ENCODE peak calls at places on chromosomes 4 and X, in ten cellular contexts. One of them, this sample, is unnamed.

GRCh38 chr4:129218897-129219296 is 122.9 kb downstream of the C4orf33 start:
- DNase-seq in right lobe of liver: no peak
- DNase-seq in tibial nerve: no peak
- DNase-seq in prostate gland: no peak
- DNase-seq in lower leg skin: no peak
- DNase-seq in heart left ventricle: no peak
- DNase-seq in H54: no peak
- DNase-seq in A549: no peak
- DNase-seq in IMR-90: peak
- DNase-seq in stomach: no peak
- DNase-seq in this sample: no peak

GRCh38 chr4:38463268-38463958 is 200.6 kb upstream of the KLF3 start:
- DNase-seq in lower leg skin: no peak
- DNase-seq in tibial nerve: no peak
- DNase-seq in heart left ventricle: no peak
- DNase-seq in prostate gland: no peak
- DNase-seq in A549: no peak
- DNase-seq in H54: no peak
- DNase-seq in IMR-90: no peak
- DNase-seq in right lobe of liver: no peak
- DNase-seq in stomach: no peak
- DNase-seq in this sample: peak

GRCh38 chrX:119201570-119201969 is 34.5 kb upstream of the PGRMC1 start:
- DNase-seq in tibial nerve: no peak
- DNase-seq in prostate gland: no peak
- DNase-seq in stomach: no peak
- DNase-seq in lower leg skin: no peak
- DNase-seq in heart left ventricle: no peak
- DNase-seq in IMR-90: peak
- DNase-seq in H54: no peak
- DNase-seq in right lobe of liver: no peak
- DNase-seq in A549: no peak
- DNase-seq in this sample: no peak

GRCh38 chr4:18844726-18845125 is 823.2 kb upstream of the LCORL start:
- DNase-seq in H54: no peak
- DNase-seq in stomach: no peak
- DNase-seq in right lobe of liver: no peak
- DNase-seq in tibial nerve: no peak
- DNase-seq in prostate gland: no peak
- DNase-seq in IMR-90: peak
- DNase-seq in A549: no peak
- DNase-seq in heart left ventricle: no peak
- DNase-seq in lower leg skin: no peak
- DNase-seq in this sample: no peak

GRCh38 chrX:9942086-9942485 is 25.1 kb upstream of the CLDN34 start:
- DNase-seq in A549: no peak
- DNase-seq in prostate gland: no peak
- DNase-seq in heart left ventricle: no peak
- DNase-seq in lower leg skin: no peak
- DNase-seq in stomach: no peak
- DNase-seq in tibial nerve: no peak
- DNase-seq in IMR-90: no peak
- DNase-seq in right lobe of liver: no peak
- DNase-seq in H54: no peak
- DNase-seq in this sample: no peak

GRCh38 chr4:78100060-78100459 is 42.9 kb downstream of the FRAS1 start:
- DNase-seq in H54: no peak
- DNase-seq in heart left ventricle: no peak
- DNase-seq in tibial nerve: peak
- DNase-seq in lower leg skin: no peak
- DNase-seq in right lobe of liver: no peak
- DNase-seq in stomach: no peak
- DNase-seq in IMR-90: no peak
- DNase-seq in A549: no peak
- DNase-seq in prostate gland: no peak
- DNase-seq in this sample: no peak

GRCh38 chr4:59062970-59063369 is 1952.8 kb upstream of the IGFBP7 start:
- DNase-seq in lower leg skin: no peak
- DNase-seq in heart left ventricle: no peak
- DNase-seq in IMR-90: no peak
- DNase-seq in right lobe of liver: no peak
- DNase-seq in tibial nerve: no peak
- DNase-seq in A549: no peak
- DNase-seq in stomach: no peak
- DNase-seq in H54: no peak
- DNase-seq in prostate gland: no peak
- DNase-seq in this sample: no peak

GRCh38 chr4:176794151-176794550 is 1.4 kb upstream of the VEGFC start:
- DNase-seq in H54: peak
- DNase-seq in A549: peak
- DNase-seq in heart left ventricle: no peak
- DNase-seq in stomach: no peak
- DNase-seq in prostate gland: no peak
- DNase-seq in IMR-90: peak
- DNase-seq in tibial nerve: no peak
- DNase-seq in lower leg skin: no peak
- DNase-seq in right lobe of liver: no peak
- DNase-seq in this sample: no peak

GRCh38 chrX:72031634-72032033 is 100.1 kb downstream of the RTL5 start:
- DNase-seq in A549: no peak
- DNase-seq in stomach: no peak
- DNase-seq in right lobe of liver: no peak
- DNase-seq in H54: no peak
- DNase-seq in tibial nerve: no peak
- DNase-seq in IMR-90: no peak
- DNase-seq in lower leg skin: no peak
- DNase-seq in prostate gland: no peak
- DNase-seq in heart left ventricle: no peak
- DNase-seq in this sample: no peak

GRCh38 chrX:72029473-72030411 is 102.0 kb downstream of the RTL5 start:
- DNase-seq in A549: peak
- DNase-seq in tibial nerve: no peak
- DNase-seq in IMR-90: peak
- DNase-seq in lower leg skin: peak
- DNase-seq in right lobe of liver: peak
- DNase-seq in heart left ventricle: no peak
- DNase-seq in prostate gland: no peak
- DNase-seq in stomach: no peak
- DNase-seq in H54: peak
- DNase-seq in this sample: no peak

GRCh38 chrX:72028701-72029470 is 102.8 kb downstream of the RTL5 start:
- DNase-seq in stomach: no peak
- DNase-seq in lower leg skin: peak
- DNase-seq in heart left ventricle: no peak
- DNase-seq in H54: no peak
- DNase-seq in IMR-90: no peak
- DNase-seq in A549: no peak
- DNase-seq in right lobe of liver: no peak
- DNase-seq in tibial nerve: no peak
- DNase-seq in prostate gland: no peak
- DNase-seq in this sample: no peak

GRCh38 chrX:72031118-72031517 is 100.6 kb downstream of the RTL5 start:
- DNase-seq in stomach: no peak
- DNase-seq in heart left ventricle: no peak
- DNase-seq in IMR-90: no peak
- DNase-seq in tibial nerve: no peak
- DNase-seq in lower leg skin: no peak
- DNase-seq in right lobe of liver: no peak
- DNase-seq in prostate gland: no peak
- DNase-seq in H54: no peak
- DNase-seq in A549: no peak
- DNase-seq in this sample: no peak

DNA sequence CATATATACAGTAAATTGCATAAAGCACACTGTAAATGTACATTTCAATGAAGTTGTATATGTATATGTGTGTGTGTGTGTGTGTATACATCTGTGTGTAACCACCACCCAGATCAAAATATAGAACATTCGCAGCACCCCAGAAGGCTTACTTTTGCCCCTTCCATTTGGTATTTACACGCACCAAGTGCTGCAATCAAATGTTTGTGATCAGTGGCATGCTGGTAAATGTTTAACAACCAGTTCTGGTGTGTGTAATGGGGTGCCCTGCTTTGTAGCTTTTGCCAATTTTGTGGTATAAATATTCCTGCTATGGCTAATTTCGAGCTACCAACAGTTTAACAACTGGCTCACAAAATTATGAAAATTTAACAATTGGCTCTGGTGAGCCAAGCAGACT is 101.3 kb downstream of the RTL5 start:
- DNase-seq in tibial nerve: no peak
- DNase-seq in prostate gland: no peak
- DNase-seq in stomach: no peak
- DNase-seq in heart left ventricle: no peak
- DNase-seq in A549: peak
- DNase-seq in IMR-90: no peak
- DNase-seq in H54: no peak
- DNase-seq in lower leg skin: peak
- DNase-seq in right lobe of liver: peak
- DNase-seq in this sample: no peak
- TF ChIP-seq POLR2A in tibial nerve: no peak
- TF ChIP-seq POLR2A in prostate gland: no peak
- TF ChIP-seq POLR2A in stomach: no peak
- TF ChIP-seq POLR2A in heart left ventricle: no peak
- TF ChIP-seq POLR2A in A549: no peak
- TF ChIP-seq POLR2A in IMR-90: no peak
- TF ChIP-seq POLR2A in H54: no peak
- TF ChIP-seq POLR2A in lower leg skin: no peak
- TF ChIP-seq POLR2A in right lobe of liver: no peak
- TF ChIP-seq POLR2A in this sample: no peak

DNA sequence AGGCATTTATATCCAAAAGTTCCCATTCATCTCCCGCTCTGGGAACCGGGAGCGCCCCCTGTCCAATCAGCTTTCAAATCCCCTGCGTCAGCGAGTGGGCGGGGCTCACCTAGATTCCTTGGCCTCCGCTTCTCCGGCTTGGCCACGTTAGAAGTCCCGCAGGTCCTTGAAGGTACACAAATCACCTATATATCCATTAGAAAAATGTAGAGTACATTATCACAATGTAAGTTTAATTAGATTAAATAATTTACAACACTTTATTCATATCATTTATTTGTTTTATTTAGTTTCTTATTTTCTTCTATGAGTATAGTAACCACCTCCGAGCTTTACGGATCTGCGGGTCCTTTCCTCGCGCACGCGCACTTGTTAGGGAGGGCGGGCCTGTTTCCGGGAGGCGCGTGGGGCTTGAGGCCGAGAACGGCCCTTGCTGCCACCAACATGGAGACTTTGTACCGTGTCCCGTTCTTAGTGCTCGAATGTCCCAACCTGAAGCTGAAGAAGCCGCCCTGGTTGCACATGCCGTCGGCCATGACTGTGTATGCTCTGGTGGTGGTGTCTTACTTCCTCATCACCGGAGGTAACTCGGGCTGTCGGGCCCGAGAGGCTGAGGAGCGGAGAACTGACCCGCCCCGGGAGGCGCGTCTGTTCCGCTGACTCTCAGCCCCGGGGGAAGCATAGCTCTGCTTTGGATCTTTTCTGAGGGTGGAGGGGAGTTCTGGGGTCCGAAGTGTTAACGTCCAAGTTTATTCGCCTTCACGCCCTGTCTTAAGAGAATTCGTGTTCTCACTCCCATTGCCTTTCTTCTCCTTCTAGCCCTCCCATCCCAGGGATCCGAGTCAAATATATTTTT is at the start of gene OSTC:
- DNase-seq in heart left ventricle: peak
- DNase-seq in lower leg skin: peak
- DNase-seq in tibial nerve: peak
- DNase-seq in stomach: peak
- DNase-seq in prostate gland: peak
- DNase-seq in A549: peak
- DNase-seq in IMR-90: peak
- DNase-seq in right lobe of liver: peak
- DNase-seq in H54: peak
- DNase-seq in this sample: peak
- TF ChIP-seq POLR2A in heart left ventricle: no peak
- TF ChIP-seq POLR2A in lower leg skin: no peak
- TF ChIP-seq POLR2A in tibial nerve: peak
- TF ChIP-seq POLR2A in stomach: peak
- TF ChIP-seq POLR2A in prostate gland: peak
- TF ChIP-seq POLR2A in A549: peak
- TF ChIP-seq POLR2A in IMR-90: peak
- TF ChIP-seq POLR2A in right lobe of liver: peak
- TF ChIP-seq POLR2A in H54: peak
- TF ChIP-seq POLR2A in this sample: peak

GRCh38 chrX:139203681-139204575 is 326.6 kb upstream of the F9 start:
- DNase-seq in lower leg skin: no peak
- DNase-seq in tibial nerve: no peak
- DNase-seq in H54: no peak
- DNase-seq in heart left ventricle: peak
- DNase-seq in stomach: peak
- DNase-seq in right lobe of liver: no peak
- DNase-seq in prostate gland: peak
- DNase-seq in A549: no peak
- DNase-seq in IMR-90: no peak
- DNase-seq in this sample: no peak

GRCh38 chrX:139206914-139207313 is 323.6 kb upstream of the F9 start:
- DNase-seq in stomach: no peak
- DNase-seq in heart left ventricle: no peak
- DNase-seq in IMR-90: no peak
- DNase-seq in A549: no peak
- DNase-seq in prostate gland: no peak
- DNase-seq in right lobe of liver: no peak
- DNase-seq in H54: no peak
- DNase-seq in tibial nerve: no peak
- DNase-seq in lower leg skin: no peak
- DNase-seq in this sample: no peak

GRCh38 chrX:139204576-139204902 is 326.0 kb upstream of the F9 start:
- DNase-seq in A549: no peak
- DNase-seq in prostate gland: no peak
- DNase-seq in H54: no peak
- DNase-seq in stomach: no peak
- DNase-seq in IMR-90: no peak
- DNase-seq in right lobe of liver: no peak
- DNase-seq in tibial nerve: no peak
- DNase-seq in heart left ventricle: no peak
- DNase-seq in lower leg skin: no peak
- DNase-seq in this sample: no peak

GRCh38 chrX:139202742-139203410 is 327.7 kb upstream of the F9 start:
- DNase-seq in A549: no peak
- DNase-seq in stomach: no peak
- DNase-seq in lower leg skin: no peak
- DNase-seq in right lobe of liver: no peak
- DNase-seq in IMR-90: no peak
- DNase-seq in heart left ventricle: no peak
- DNase-seq in tibial nerve: no peak
- DNase-seq in H54: no peak
- DNase-seq in prostate gland: no peak
- DNase-seq in this sample: no peak

GRCh38 chrX:139204903-139205667 is 325.5 kb upstream of the F9 start:
- DNase-seq in stomach: peak
- DNase-seq in tibial nerve: no peak
- DNase-seq in A549: peak
- DNase-seq in right lobe of liver: peak
- DNase-seq in prostate gland: peak
- DNase-seq in lower leg skin: peak
- DNase-seq in heart left ventricle: peak
- DNase-seq in IMR-90: no peak
- DNase-seq in H54: no peak
- DNase-seq in this sample: no peak
- TF ChIP-seq POLR2A in stomach: no peak
- TF ChIP-seq POLR2A in tibial nerve: peak
- TF ChIP-seq POLR2A in A549: no peak
- TF ChIP-seq POLR2A in right lobe of liver: peak
- TF ChIP-seq POLR2A in prostate gland: peak
- TF ChIP-seq POLR2A in lower leg skin: no peak
- TF ChIP-seq POLR2A in heart left ventricle: no peak
- TF ChIP-seq POLR2A in IMR-90: no peak
- TF ChIP-seq POLR2A in H54: no peak
- TF ChIP-seq POLR2A in this sample: no peak

GRCh38 chrX:106928227-106928626 is 8.0 kb downstream of the CLDN2 start:
- DNase-seq in tibial nerve: no peak
- DNase-seq in H54: no peak
- DNase-seq in IMR-90: no peak
- DNase-seq in right lobe of liver: no peak
- DNase-seq in stomach: no peak
- DNase-seq in lower leg skin: no peak
- DNase-seq in heart left ventricle: no peak
- DNase-seq in A549: no peak
- DNase-seq in prostate gland: no peak
- DNase-seq in this sample: no peak
- TF ChIP-seq POLR2A in tibial nerve: no peak
- TF ChIP-seq POLR2A in H54: no peak
- TF ChIP-seq POLR2A in IMR-90: no peak
- TF ChIP-seq POLR2A in right lobe of liver: no peak
- TF ChIP-seq POLR2A in stomach: no peak
- TF ChIP-seq POLR2A in lower leg skin: no peak
- TF ChIP-seq POLR2A in heart left ventricle: no peak
- TF ChIP-seq POLR2A in A549: no peak
- TF ChIP-seq POLR2A in prostate gland: no peak
- TF ChIP-seq POLR2A in this sample: no peak